ENCODE peak calls at places on chromosomes 13 and 19, in five cellular contexts. One of them, this sample, is unnamed.

GRCh38 chr13:80276371-80277289 is 64.3 kb downstream of the SPRY2 start:
- DNase-seq in T follicular helper cell: no peak
- DNase-seq in GM04504: no peak
- DNase-seq in NCI-H1092: peak
- DNase-seq in stimulated activated CD4-positive, alpha-beta T cell treated with anti-CD3 and anti-CD28 coated beads, Interleukin-4, amount 100 ng/mL, for 4 hours: no peak
- DNase-seq in this sample: peak

GRCh38 chr19:42433503-42434260 is 6.5 kb upstream of the LIPE start:
- DNase-seq in stimulated activated CD4-positive, alpha-beta T cell treated with anti-CD3 and anti-CD28 coated beads, Interleukin-4, amount 100 ng/mL, for 4 hours: peak
- DNase-seq in NCI-H1092: no peak
- DNase-seq in T follicular helper cell: peak
- DNase-seq in GM04504: no peak
- DNase-seq in this sample: peak

GRCh38 chr13:66803759-66804456 is 426.2 kb downstream of the PCDH9 start:
- DNase-seq in NCI-H1092: peak
- DNase-seq in T follicular helper cell: no peak
- DNase-seq in stimulated activated CD4-positive, alpha-beta T cell treated with anti-CD3 and anti-CD28 coated beads, Interleukin-4, amount 100 ng/mL, for 4 hours: no peak
- DNase-seq in GM04504: no peak
- DNase-seq in this sample: no peak

GRCh38 chr13:57633141-57633949 is 1.8 kb downstream of the PCDH17 start:
- DNase-seq in GM04504: no peak
- DNase-seq in NCI-H1092: no peak
- DNase-seq in stimulated activated CD4-positive, alpha-beta T cell treated with anti-CD3 and anti-CD28 coated beads, Interleukin-4, amount 100 ng/mL, for 4 hours: no peak
- DNase-seq in T follicular helper cell: no peak
- DNase-seq in this sample: no peak

GRCh38 chr13:44459674-44460073 is 86.0 kb downstream of the SERP2 start:
- DNase-seq in NCI-H1092: no peak
- DNase-seq in GM04504: no peak
- DNase-seq in stimulated activated CD4-positive, alpha-beta T cell treated with anti-CD3 and anti-CD28 coated beads, Interleukin-4, amount 100 ng/mL, for 4 hours: no peak
- DNase-seq in T follicular helper cell: no peak
- DNase-seq in this sample: no peak

GRCh38 chr19:56838930-56839664 is 1.4 kb downstream of the PEG3 start:
- DNase-seq in T follicular helper cell: no peak
- DNase-seq in NCI-H1092: no peak
- DNase-seq in GM04504: no peak
- DNase-seq in stimulated activated CD4-positive, alpha-beta T cell treated with anti-CD3 and anti-CD28 coated beads, Interleukin-4, amount 100 ng/mL, for 4 hours: no peak
- DNase-seq in this sample: no peak

GRCh38 chr13:99987180-99988047 is 5.8 kb downstream of the ZIC2 start:
- DNase-seq in NCI-H1092: no peak
- DNase-seq in T follicular helper cell: no peak
- DNase-seq in stimulated activated CD4-positive, alpha-beta T cell treated with anti-CD3 and anti-CD28 coated beads, Interleukin-4, amount 100 ng/mL, for 4 hours: no peak
- DNase-seq in GM04504: no peak
- DNase-seq in this sample: no peak

GRCh38 chr13:32323912-32324311 is 8.6 kb downstream of the BRCA2 start:
- DNase-seq in NCI-H1092: no peak
- DNase-seq in T follicular helper cell: no peak
- DNase-seq in GM04504: peak
- DNase-seq in stimulated activated CD4-positive, alpha-beta T cell treated with anti-CD3 and anti-CD28 coated beads, Interleukin-4, amount 100 ng/mL, for 4 hours: no peak
- DNase-seq in this sample: no peak

GRCh38 chr19:55333870-55334269 is 5.8 kb upstream of the KMT5C start:
- DNase-seq in T follicular helper cell: no peak
- DNase-seq in GM04504: no peak
- DNase-seq in stimulated activated CD4-positive, alpha-beta T cell treated with anti-CD3 and anti-CD28 coated beads, Interleukin-4, amount 100 ng/mL, for 4 hours: no peak
- DNase-seq in NCI-H1092: no peak
- DNase-seq in this sample: no peak

GRCh38 chr13:94860981-94861407 is 148.6 kb upstream of the SOX21 start:
- DNase-seq in T follicular helper cell: no peak
- DNase-seq in stimulated activated CD4-positive, alpha-beta T cell treated with anti-CD3 and anti-CD28 coated beads, Interleukin-4, amount 100 ng/mL, for 4 hours: no peak
- DNase-seq in GM04504: no peak
- DNase-seq in NCI-H1092: no peak
- DNase-seq in this sample: no peak

This sample was measured in DMS153.